ENCODE peak calls at places on chromosome 20, in four cellular contexts. One of them, this sample, is unnamed.

GRCh38 chr20:38969708-38970107 is 7.6 kb downstream of the DHX35 start:
- DNase-seq in HCT116: no peak
- DNase-seq in H1: no peak
- DNase-seq in GM23338: no peak
- DNase-seq in this sample: no peak

GRCh38 chr20:63641146-63641791 is 12.0 kb downstream of the STMN3 start:
- DNase-seq in HCT116: no peak
- DNase-seq in H1: no peak
- DNase-seq in GM23338: peak; percentile 71
- DNase-seq in this sample: no peak

GRCh38 chr20:41786158-41786557 is 168.0 kb upstream of the CHD6 start:
- DNase-seq in HCT116: no peak
- DNase-seq in H1: no peak
- DNase-seq in GM23338: no peak
- DNase-seq in this sample: no peak

GRCh38 chr20:64104667-64105451 is 2.5 kb downstream of the NPBWR2 start:
- DNase-seq in HCT116: no peak
- DNase-seq in H1: peak; percentile 41
- DNase-seq in GM23338: peak; percentile 1
- DNase-seq in this sample: no peak

GRCh38 chr20:36893801-36894200 is 17.9 kb downstream of the TLDC2 start:
- DNase-seq in HCT116: no peak
- DNase-seq in H1: no peak
- DNase-seq in GM23338: no peak
- DNase-seq in this sample: no peak

GRCh38 chr20:46485431-46485830 is 27.9 kb downstream of the ZNF334 start:
- DNase-seq in HCT116: no peak
- DNase-seq in H1: no peak
- DNase-seq in GM23338: peak; percentile 41
- DNase-seq in this sample: no peak

GRCh38 chr20:3115190-3116107 is 30.9 kb upstream of the AVP start:
- DNase-seq in HCT116: peak; percentile 22
- DNase-seq in H1: peak; percentile 64
- DNase-seq in GM23338: peak; percentile 83
- DNase-seq in this sample: no peak

GRCh38 chr20:62516345-62516744 is 40.5 kb upstream of the GATA5 start:
- DNase-seq in HCT116: no peak
- DNase-seq in H1: no peak
- DNase-seq in GM23338: peak; percentile 52
- DNase-seq in this sample: no peak

GRCh38 chr20:54345301-54345724 is 130.1 kb upstream of the DOK5 start:
- DNase-seq in HCT116: peak; percentile 7
- DNase-seq in H1: no peak
- DNase-seq in GM23338: no peak
- DNase-seq in this sample: no peak

GRCh38 chr20:4555188-4555893 is 166.4 kb upstream of the PRND start:
- DNase-seq in HCT116: peak; percentile 37
- DNase-seq in H1: no peak
- DNase-seq in GM23338: no peak
- DNase-seq in this sample: no peak

GRCh38 chr20:54843891-54844290 is 368.5 kb downstream of the DOK5 start:
- DNase-seq in HCT116: no peak
- DNase-seq in H1: no peak
- DNase-seq in GM23338: no peak
- DNase-seq in this sample: no peak

GRCh38 chr20:60512436-60512835 is 554.2 kb downstream of the CDH26 start:
- DNase-seq in HCT116: no peak
- DNase-seq in H1: no peak
- DNase-seq in GM23338: no peak
- DNase-seq in this sample: no peak

GRCh38 chr20:58064411-58065010 is 163.9 kb downstream of the ANKRD60 start:
- DNase-seq in HCT116: no peak
- DNase-seq in H1: peak; percentile 10
- DNase-seq in GM23338: no peak
- DNase-seq in this sample: no peak

GRCh38 chr20:50540620-50541605 is 30.7 kb downstream of the PTPN1 start:
- DNase-seq in HCT116: peak; percentile 91
- DNase-seq in H1: no peak
- DNase-seq in GM23338: peak; percentile 50
- DNase-seq in this sample: no peak

GRCh38 chr20:45792513-45793118 is 862 bp downstream of the DNTTIP1 start:
- DNase-seq in HCT116: no peak
- DNase-seq in H1: no peak
- DNase-seq in GM23338: no peak
- DNase-seq in this sample: no peak

GRCh38 chr20:6851136-6851535 is 83.7 kb downstream of the BMP2 start:
- DNase-seq in HCT116: no peak
- DNase-seq in H1: no peak
- DNase-seq in GM23338: no peak
- DNase-seq in this sample: no peak

GRCh38 chr20:60950547-60950946 is 301.5 kb upstream of the CDH4 start:
- DNase-seq in HCT116: no peak
- DNase-seq in H1: no peak
- DNase-seq in GM23338: no peak
- DNase-seq in this sample: no peak

GRCh38 chr20:15476781-15477180 is 1096.5 kb downstream of the KIF16B start:
- DNase-seq in HCT116: no peak
- DNase-seq in H1: no peak
- DNase-seq in GM23338: no peak
- DNase-seq in this sample: no peak

GRCh38 chr20:64041781-64042771 is 6.1 kb downstream of the C20orf204 start:
- DNase-seq in HCT116: no peak
- DNase-seq in H1: no peak
- DNase-seq in GM23338: peak; percentile 57
- DNase-seq in this sample: no peak

GRCh38 chr20:11791316-11792228 is 126.1 kb upstream of the BTBD3 start:
- DNase-seq in HCT116: no peak
- DNase-seq in H1: no peak
- DNase-seq in GM23338: peak; percentile 32
- DNase-seq in this sample: no peak

GRCh38 chr20:39849664-39850063 is 839.4 kb downstream of the MAFB start:
- DNase-seq in HCT116: no peak
- DNase-seq in H1: no peak
- DNase-seq in GM23338: no peak
- DNase-seq in this sample: no peak

GRCh38 chr20:30505566-30505965 is 751.9 kb upstream of the DEFB115 start:
- DNase-seq in HCT116: no peak
- DNase-seq in H1: no peak
- DNase-seq in GM23338: no peak
- DNase-seq in this sample: no peak

GRCh38 chr20:41692479-41693135 is 74.4 kb upstream of the CHD6 start:
- DNase-seq in HCT116: no peak
- DNase-seq in H1: peak; percentile 83
- DNase-seq in GM23338: peak; percentile 97
- DNase-seq in this sample: no peak

GRCh38 chr20:51570755-51571469 is 28.4 kb upstream of the NFATC2 start:
- DNase-seq in HCT116: no peak
- DNase-seq in H1: no peak
- DNase-seq in GM23338: no peak
- DNase-seq in this sample: no peak

GRCh38 chr20:19407731-19408130 is 195.3 kb downstream of the SLC24A3 start:
- DNase-seq in HCT116: no peak
- DNase-seq in H1: no peak
- DNase-seq in GM23338: peak; percentile 11
- DNase-seq in this sample: no peak

GRCh38 chr20:17518339-17519052 is 12.7 kb downstream of the BFSP1 start:
- DNase-seq in HCT116: no peak
- DNase-seq in H1: peak; percentile 63
- DNase-seq in GM23338: peak; percentile 37
- DNase-seq in this sample: no peak

GRCh38 chr20:54276577-54277169 is 68.8 kb downstream of the PFDN4 start:
- DNase-seq in HCT116: no peak
- DNase-seq in H1: no peak
- DNase-seq in GM23338: no peak
- DNase-seq in this sample: no peak

GRCh38 chr20:2837561-2837960 is 2.9 kb downstream of the PCED1A start:
- DNase-seq in HCT116: no peak
- DNase-seq in H1: no peak
- DNase-seq in GM23338: no peak
- DNase-seq in this sample: no peak

DNA sequence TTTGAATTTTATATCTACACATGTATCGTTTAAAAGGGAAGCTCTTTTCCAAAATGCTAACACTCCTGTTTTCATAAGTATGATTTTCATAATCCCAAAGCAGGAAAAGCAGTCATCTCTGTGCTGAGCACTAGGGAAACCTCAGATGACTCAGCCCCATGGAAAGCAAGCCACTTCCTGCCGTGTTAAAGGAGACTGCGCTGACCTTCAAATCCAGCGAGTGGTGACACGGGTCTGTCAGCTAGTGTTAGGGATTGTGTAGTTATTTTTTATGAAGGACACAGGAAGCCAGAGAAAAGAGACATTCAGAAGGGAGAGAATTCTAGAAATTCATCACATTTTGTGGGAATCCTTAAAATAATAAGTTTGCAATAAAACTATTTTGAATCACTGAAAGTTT is 57.0 kb upstream of the CD93 start:
- DNase-seq in HCT116: peak; percentile 47
- DNase-seq in H1: no peak
- DNase-seq in GM23338: no peak
- DNase-seq in this sample: no peak
- TF ChIP-seq POLR2AphosphoS5 in HCT116: peak; percentile 50
- TF ChIP-seq POLR2AphosphoS5 in H1: no peak
- TF ChIP-seq POLR2AphosphoS5 in GM23338: no peak
- TF ChIP-seq POLR2AphosphoS5 in this sample: no peak

DNA sequence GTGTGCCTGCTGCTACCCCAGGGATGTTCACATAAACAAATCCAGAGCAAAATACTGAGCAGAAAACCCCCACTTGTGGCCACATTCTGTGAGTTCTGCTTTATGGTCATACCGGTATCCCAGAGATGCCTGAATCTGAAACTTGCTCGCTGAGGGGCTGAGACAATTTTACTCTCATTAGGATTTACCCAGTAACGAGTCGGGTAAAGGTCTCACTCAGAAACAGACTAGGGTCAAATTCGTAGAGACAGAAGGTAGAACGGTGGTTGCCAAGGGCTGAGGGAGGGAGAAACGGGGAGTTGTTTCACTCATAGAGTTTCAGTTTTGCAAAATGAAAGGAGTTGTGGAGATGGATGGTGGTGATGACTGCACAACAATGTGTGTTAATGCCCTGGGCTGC is 45.4 kb upstream of the NKX2-2 start:
- DNase-seq in HCT116: no peak
- DNase-seq in H1: no peak
- DNase-seq in GM23338: no peak
- DNase-seq in this sample: no peak
- TF ChIP-seq POLR2AphosphoS5 in HCT116: no peak
- TF ChIP-seq POLR2AphosphoS5 in H1: no peak
- TF ChIP-seq POLR2AphosphoS5 in GM23338: no peak
- TF ChIP-seq POLR2AphosphoS5 in this sample: no peak

GRCh38 chr20:35699914-35700624 is 864 bp downstream of the ROMO1 start:
- DNase-seq in HCT116: no peak
- DNase-seq in H1: no peak
- DNase-seq in GM23338: no peak
- DNase-seq in this sample: no peak

GRCh38 chr20:35700625-35701148 is 1.5 kb downstream of the ROMO1 start:
- DNase-seq in HCT116: no peak
- DNase-seq in H1: no peak
- DNase-seq in GM23338: peak; percentile 27
- DNase-seq in this sample: no peak

GRCh38 chr20:35702824-35703695 is 3.9 kb downstream of the ROMO1 start:
- DNase-seq in HCT116: no peak
- DNase-seq in H1: no peak
- DNase-seq in GM23338: no peak
- DNase-seq in this sample: no peak

GRCh38 chr20:35704514-35705261 is 5.5 kb downstream of the ROMO1 start:
- DNase-seq in HCT116: no peak
- DNase-seq in H1: no peak
- DNase-seq in GM23338: no peak
- DNase-seq in this sample: no peak

DNA sequence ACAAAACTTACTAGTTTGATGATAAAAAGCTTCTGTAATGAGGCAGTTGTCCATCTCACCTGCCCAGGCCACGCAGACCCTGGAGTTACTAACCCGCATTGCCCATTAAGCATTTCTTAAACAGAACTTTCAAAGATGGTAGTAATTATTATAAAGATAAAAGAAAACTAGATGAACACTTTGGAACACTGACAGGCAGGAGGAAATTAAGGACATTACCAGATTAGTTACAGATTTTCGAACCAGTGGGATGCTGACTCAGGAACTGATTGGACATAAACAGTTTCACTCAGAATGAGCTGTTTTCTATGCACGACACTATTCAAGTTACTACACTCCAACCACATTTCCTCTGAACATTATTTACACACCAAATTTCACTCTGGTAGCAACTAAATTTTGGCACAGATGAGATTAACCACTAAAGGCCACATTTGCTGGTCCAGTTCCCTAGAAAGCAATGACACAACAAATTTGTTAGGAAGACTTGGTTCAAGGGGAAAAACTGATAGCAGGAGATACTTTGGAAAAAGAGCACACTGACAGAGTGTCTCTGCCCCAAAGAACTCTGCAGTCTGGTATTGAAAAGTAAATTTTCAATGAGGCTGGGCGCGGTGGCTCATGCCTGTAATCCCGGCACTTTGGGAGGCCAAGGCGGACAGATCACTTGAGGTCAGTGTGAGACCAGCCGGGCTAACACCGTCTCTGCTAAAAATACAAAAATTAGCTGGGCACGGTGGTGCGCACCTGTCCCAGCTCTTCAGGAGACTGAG is 3.0 kb downstream of the ROMO1 start:
- DNase-seq in HCT116: no peak
- DNase-seq in H1: no peak
- DNase-seq in GM23338: no peak
- DNase-seq in this sample: no peak
- TF ChIP-seq POLR2AphosphoS5 in HCT116: no peak
- TF ChIP-seq POLR2AphosphoS5 in H1: no peak
- TF ChIP-seq POLR2AphosphoS5 in GM23338: no peak
- TF ChIP-seq POLR2AphosphoS5 in this sample: no peak

GRCh38 chr20:25089662-25090061 is 7.7 kb upstream of the VSX1 start:
- DNase-seq in HCT116: no peak
- DNase-seq in H1: peak; percentile 27
- DNase-seq in GM23338: no peak
- DNase-seq in this sample: no peak

GRCh38 chr20:25089096-25089495 is 7.2 kb upstream of the VSX1 start:
- DNase-seq in HCT116: no peak
- DNase-seq in H1: no peak
- DNase-seq in GM23338: no peak
- DNase-seq in this sample: no peak

GRCh38 chr20:25085756-25086495 is 4.0 kb upstream of the VSX1 start:
- DNase-seq in HCT116: no peak
- DNase-seq in H1: no peak
- DNase-seq in GM23338: no peak
- DNase-seq in this sample: no peak

GRCh38 chr20:25087186-25087929 is 5.4 kb upstream of the VSX1 start:
- DNase-seq in HCT116: no peak
- DNase-seq in H1: peak; percentile 19
- DNase-seq in GM23338: no peak
- DNase-seq in this sample: no peak

DNA sequence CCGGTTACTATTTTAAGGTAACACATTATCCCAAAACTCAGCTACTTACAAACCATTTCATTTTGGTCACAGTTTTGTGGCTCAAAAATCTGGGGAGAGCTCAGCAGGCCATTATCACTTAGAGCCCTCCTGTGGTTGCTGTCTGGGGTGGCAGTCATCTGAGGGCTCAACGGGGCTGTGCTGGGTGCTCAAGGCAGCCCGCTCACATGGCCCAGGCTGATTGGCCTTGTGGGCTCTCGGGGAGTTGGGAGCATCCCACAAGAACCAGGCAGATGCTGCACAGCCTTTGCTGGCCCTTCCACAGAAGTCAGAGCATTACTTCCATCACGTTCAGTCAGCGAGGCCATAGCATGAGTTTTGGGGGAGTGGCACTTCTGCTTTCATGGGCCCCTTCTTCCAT is 6.3 kb upstream of the VSX1 start:
- DNase-seq in HCT116: no peak
- DNase-seq in H1: no peak
- DNase-seq in GM23338: no peak
- DNase-seq in this sample: no peak
- TF ChIP-seq POLR2AphosphoS5 in HCT116: no peak
- TF ChIP-seq POLR2AphosphoS5 in H1: no peak
- TF ChIP-seq POLR2AphosphoS5 in GM23338: no peak
- TF ChIP-seq POLR2AphosphoS5 in this sample: no peak